ENCODE peak calls at places on chromosomes 13 and 19, in four cellular contexts. H, G, T and R are unnamed samples.

GRCh38 chr13:29954082-29955043 is 103.9 kb upstream of the UBL3 start:
- DNase-seq in H (no peak), G (no peak), T (no peak), R (no peak)

GRCh38 chr13:112441226-112441625 is 65.1 kb downstream of the SPACA7 start:
- DNase-seq in H (no peak), G (no peak), T (no peak), R (no peak)

GRCh38 chr19:38949580-38950367 is 19.0 kb downstream of the MRPS12 start:
- DNase-seq in H (peak; percentile 81), G (peak; percentile 88), T (no peak), R (peak; percentile 44)

GRCh38 chr19:1992759-1993260 is 22.7 kb downstream of the BTBD2 start:
- DNase-seq in H (no peak), G (no peak), T (no peak), R (peak; percentile 14)

GRCh38 chr13:99812611-99813010 is 159.0 kb downstream of the ZIC5 start:
- DNase-seq in H (no peak), G (no peak), T (peak; percentile 71), R (no peak)

GRCh38 chr13:32031815-32032345 is 306 bp downstream of the FRY start:
- DNase-seq in H (no peak), G (no peak), T (no peak), R (no peak)

GRCh38 chr13:109151696-109152095 is 522.3 kb downstream of the MYO16 start:
- DNase-seq in H (no peak), G (no peak), T (no peak), R (no peak)

GRCh38 chr19:7874080-7874856 is at the start of gene PRR36:
- DNase-seq in H (no peak), G (no peak), T (peak; percentile 80), R (peak; percentile 42)

GRCh38 chr19:40322951-40323615 is 25.1 kb downstream of the C19orf47 start:
- DNase-seq in H (no peak), G (no peak), T (no peak), R (no peak)